ENCODE peak calls at places on chromosomes 3 and 15, in six cellular contexts. One of them, this sample, is unnamed.
A peak's percentile ranks its signal among the peaks of the same experiment; 100 is the strongest.

GRCh38 chr3:23993556-23994246 is 48.6 kb downstream of the NR1D2 start:
- DNase-seq in HCT116: no peak
- DNase-seq in CD4-positive, alpha-beta T cell: no peak
- DNase-seq in aorta: no peak
- DNase-seq in tibial artery: no peak
- DNase-seq in IMR-90: no peak
- DNase-seq in this sample: no peak

GRCh38 chr15:85607842-85608241 is 186.9 kb downstream of the KLHL25 start:
- DNase-seq in HCT116: peak; percentile 24
- DNase-seq in CD4-positive, alpha-beta T cell: no peak
- DNase-seq in aorta: no peak
- DNase-seq in tibial artery: no peak
- DNase-seq in IMR-90: peak; percentile 93
- DNase-seq in this sample: peak; percentile 70

GRCh38 chr15:79169531-79170123 is 79.0 kb upstream of the RASGRF1 start:
- DNase-seq in HCT116: no peak
- DNase-seq in CD4-positive, alpha-beta T cell: no peak
- DNase-seq in aorta: no peak
- DNase-seq in tibial artery: no peak
- DNase-seq in IMR-90: no peak
- DNase-seq in this sample: no peak

GRCh38 chr3:129161860-129162271 is 1.0 kb upstream of the ISY1 start:
- DNase-seq in HCT116: no peak
- DNase-seq in CD4-positive, alpha-beta T cell: no peak
- DNase-seq in aorta: no peak
- DNase-seq in tibial artery: no peak
- DNase-seq in IMR-90: peak; percentile 8
- DNase-seq in this sample: peak; percentile 39

GRCh38 chr3:101066776-101067175 is 73.6 kb upstream of the ABI3BP start:
- DNase-seq in HCT116: no peak
- DNase-seq in CD4-positive, alpha-beta T cell: no peak
- DNase-seq in aorta: no peak
- DNase-seq in tibial artery: no peak
- DNase-seq in IMR-90: peak; percentile 50
- DNase-seq in this sample: peak; percentile 64

GRCh38 chr3:152317956-152318355 is 49.2 kb downstream of the MBNL1 start:
- DNase-seq in HCT116: no peak
- DNase-seq in CD4-positive, alpha-beta T cell: no peak
- DNase-seq in aorta: no peak
- DNase-seq in tibial artery: no peak
- DNase-seq in IMR-90: peak; percentile 87
- DNase-seq in this sample: no peak

GRCh38 chr3:188901126-188901525 is 270.6 kb upstream of the TPRG1 start:
- DNase-seq in HCT116: no peak
- DNase-seq in CD4-positive, alpha-beta T cell: no peak
- DNase-seq in aorta: no peak
- DNase-seq in tibial artery: no peak
- DNase-seq in IMR-90: peak; percentile 66
- DNase-seq in this sample: peak; percentile 12

GRCh38 chr3:99614768-99615167 is 23.6 kb upstream of the COL8A1 start:
- DNase-seq in HCT116: no peak
- DNase-seq in CD4-positive, alpha-beta T cell: no peak
- DNase-seq in aorta: no peak
- DNase-seq in tibial artery: no peak
- DNase-seq in IMR-90: no peak
- DNase-seq in this sample: no peak

GRCh38 chr15:61749169-61749568 is 311.1 kb downstream of the VPS13C start:
- DNase-seq in HCT116: no peak
- DNase-seq in CD4-positive, alpha-beta T cell: no peak
- DNase-seq in aorta: no peak
- DNase-seq in tibial artery: no peak
- DNase-seq in IMR-90: no peak
- DNase-seq in this sample: peak; percentile 86

GRCh38 chr15:69086427-69087205 is 72.1 kb downstream of the NOX5 start:
- DNase-seq in HCT116: no peak
- DNase-seq in CD4-positive, alpha-beta T cell: no peak
- DNase-seq in aorta: no peak
- DNase-seq in tibial artery: no peak
- DNase-seq in IMR-90: no peak
- DNase-seq in this sample: no peak
- H3K27me3 ChIP-seq in HCT116: peaks cover 13% of the 10 kb centered on the region
- H3K27me3 ChIP-seq in CD4-positive, alpha-beta T cell: no peaks in the 10 kb centered on the region
- H3K27me3 ChIP-seq in aorta: no peaks in the 10 kb centered on the region
- H3K27me3 ChIP-seq in tibial artery: peaks cover 22% of the 10 kb centered on the region
- H3K27me3 ChIP-seq in IMR-90: peaks cover 59% of the 10 kb centered on the region
- H3K27me3 ChIP-seq in this sample: no peaks in the 10 kb centered on the region

DNA sequence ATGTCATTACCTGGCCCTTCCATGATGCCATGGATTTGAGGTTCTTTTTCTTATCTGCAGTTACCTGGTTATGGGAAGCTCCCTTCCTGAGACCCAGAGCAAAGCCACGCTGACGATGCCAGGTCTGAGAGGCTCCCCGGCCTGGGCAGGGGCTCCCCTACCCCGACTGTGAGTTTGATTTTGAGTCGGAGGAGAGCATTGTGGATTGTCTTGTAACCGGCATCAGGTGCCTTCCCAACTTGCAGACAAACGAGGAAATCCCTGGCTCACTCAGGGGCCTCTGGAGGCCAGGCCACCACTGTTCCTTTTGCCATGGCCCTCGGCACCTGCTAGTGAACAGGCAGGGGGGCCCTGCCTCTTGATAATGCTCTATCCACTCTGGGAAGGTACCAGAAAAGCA is 151.4 kb downstream of the ATP10A start:
- DNase-seq in HCT116: no peak
- DNase-seq in CD4-positive, alpha-beta T cell: no peak
- DNase-seq in aorta: peak; percentile 38
- DNase-seq in tibial artery: peak; percentile 45
- DNase-seq in IMR-90: no peak
- DNase-seq in this sample: no peak
- H3K9me3 ChIP-seq in HCT116: peaks cover 4% of the 10 kb centered on the region
- H3K9me3 ChIP-seq in CD4-positive, alpha-beta T cell: no peaks in the 10 kb centered on the region
- H3K9me3 ChIP-seq in aorta: no peaks in the 10 kb centered on the region
- H3K9me3 ChIP-seq in tibial artery: no peaks in the 10 kb centered on the region
- H3K9me3 ChIP-seq in IMR-90: no peaks in the 10 kb centered on the region
- H3K9me3 ChIP-seq in this sample: no peaks in the 10 kb centered on the region

GRCh38 chr3:61897848-61898247 is 336.5 kb downstream of the PTPRG start:
- DNase-seq in HCT116: no peak
- DNase-seq in CD4-positive, alpha-beta T cell: no peak
- DNase-seq in aorta: no peak
- DNase-seq in tibial artery: no peak
- DNase-seq in IMR-90: no peak
- DNase-seq in this sample: no peak
- H3K27me3 ChIP-seq in HCT116: no peaks in the 10 kb centered on the region
- H3K27me3 ChIP-seq in CD4-positive, alpha-beta T cell: no peaks in the 10 kb centered on the region
- H3K27me3 ChIP-seq in aorta: no peaks in the 10 kb centered on the region
- H3K27me3 ChIP-seq in tibial artery: no peaks in the 10 kb centered on the region
- H3K27me3 ChIP-seq in IMR-90: no peaks in the 10 kb centered on the region
- H3K27me3 ChIP-seq in this sample: no peaks in the 10 kb centered on the region

GRCh38 chr15:25061808-25062550 is 107.2 kb downstream of the SNRPN start:
- DNase-seq in HCT116: no peak
- DNase-seq in CD4-positive, alpha-beta T cell: peak; percentile 2
- DNase-seq in aorta: peak; percentile 41
- DNase-seq in tibial artery: peak; percentile 50
- DNase-seq in IMR-90: no peak
- DNase-seq in this sample: no peak
- H3K9me3 ChIP-seq in HCT116: peaks cover 16% of the 10 kb centered on the region
- H3K9me3 ChIP-seq in CD4-positive, alpha-beta T cell: peaks cover 100% of the 10 kb centered on the region
- H3K9me3 ChIP-seq in aorta: peaks cover 94% of the 10 kb centered on the region
- H3K9me3 ChIP-seq in tibial artery: peaks cover 48% of the 10 kb centered on the region
- H3K9me3 ChIP-seq in IMR-90: peaks cover 100% of the 10 kb centered on the region
- H3K9me3 ChIP-seq in this sample: peaks cover 5% of the 10 kb centered on the region

GRCh38 chr3:45226206-45226915 is at the start of gene TMEM158:
- DNase-seq in HCT116: no peak
- DNase-seq in CD4-positive, alpha-beta T cell: peak; percentile 71
- DNase-seq in aorta: peak; percentile 95
- DNase-seq in tibial artery: peak; percentile 84
- DNase-seq in IMR-90: peak; percentile 70
- DNase-seq in this sample: peak; percentile 87
- H3K27me3 ChIP-seq in HCT116: peaks cover 14% of the 10 kb centered on the region
- H3K27me3 ChIP-seq in CD4-positive, alpha-beta T cell: peaks cover 64% of the 10 kb centered on the region
- H3K27me3 ChIP-seq in aorta: no peaks in the 10 kb centered on the region
- H3K27me3 ChIP-seq in tibial artery: peaks cover 43% of the 10 kb centered on the region
- H3K27me3 ChIP-seq in IMR-90: no peaks in the 10 kb centered on the region
- H3K27me3 ChIP-seq in this sample: no peaks in the 10 kb centered on the region

This sample was measured in MG63.